ENCODE peak calls at places on chromosomes 7 and 10, in five cellular contexts. K is A172; X is GM19239; G is activated CD4-positive, CD25-positive, alpha-beta regulatory T cell; T is kidney glomerular epithelial cell. Y is an unnamed sample.

GRCh38 chr10:61329854-61330253 is 123.3 kb downstream of the TMEM26 start:
- DNase-seq in T (no peak), G (no peak), X (no peak), K (no peak), Y (no peak)

GRCh38 chr7:32290015-32290414 is 200.2 kb downstream of the LSM5 start:
- DNase-seq in K (no peak), X (no peak), T (no peak), G (no peak), Y (no peak)

GRCh38 chr7:99380823-99381663 is 6.5 kb downstream of the ARPC1B start:
- DNase-seq in T (no peak), X (peak), G (peak), K (peak), Y (peak)

GRCh38 chr7:15113752-15114151 is 211.2 kb upstream of the DGKB start:
- DNase-seq in T (no peak), X (no peak), K (no peak), G (no peak), Y (no peak)

GRCh38 chr10:126432507-126432906 is 44.2 kb upstream of the ADAM12 start:
- DNase-seq in K (no peak), T (no peak), X (no peak), G (no peak), Y (no peak)

GRCh38 chr10:24790599-24790998 is 66.9 kb upstream of the ARHGAP21 start:
- DNase-seq in T (no peak), X (no peak), K (no peak), G (no peak), Y (no peak)

GRCh38 chr7:55026086-55026790 is 7.4 kb downstream of the EGFR start:
- DNase-seq in G (no peak), T (no peak), K (no peak), X (no peak), Y (no peak)

GRCh38 chr7:98603010-98603777 is 13.9 kb upstream of the NPTX2 start:
- DNase-seq in T (no peak), K (no peak), G (no peak), X (no peak), Y (no peak)

GRCh38 chr10:49512121-49512809 is 26.7 kb downstream of the ERCC6 start:
- DNase-seq in X (peak), G (no peak), K (peak), T (peak), Y (peak)

GRCh38 chr10:75018233-75018632 is 93.2 kb upstream of the SAMD8 start:
- DNase-seq in K (no peak), G (no peak), X (no peak), T (no peak), Y (no peak)

GRCh38 chr7:108261560-108262255 is 131.5 kb upstream of the LAMB4 start:
- DNase-seq in T (no peak), X (no peak), G (no peak), K (no peak), Y (peak)

GRCh38 chr10:79102056-79102874 is 33.5 kb downstream of the ZMIZ1 start:
- DNase-seq in G (no peak), K (peak), X (no peak), T (peak), Y (peak)

GRCh38 chr7:46999866-47000265 is 582.0 kb downstream of the TNS3 start:
- DNase-seq in G (no peak), X (no peak), T (no peak), K (no peak), Y (no peak)

GRCh38 chr7:73977626-73978618 is 50.1 kb upstream of the ELN start:
- DNase-seq in X (no peak), T (no peak), K (no peak), G (no peak), Y (no peak)

GRCh38 chr7:79593819-79594218 is 140.4 kb upstream of the MAGI2 start:
- DNase-seq in G (no peak), X (no peak), K (no peak), T (peak), Y (peak)

GRCh38 chr7:6443372-6443941 is 4.3 kb downstream of the DAGLB start:
- DNase-seq in X (no peak), G (no peak), T (peak), K (peak), Y (peak)

GRCh38 chr10:97454330-97455036 is 8.5 kb downstream of the ZDHHC16 start:
- DNase-seq in X (no peak), K (no peak), T (no peak), G (no peak), Y (no peak)

GRCh38 chr10:119724630-119725549 is 960 bp upstream of the INPP5F start:
- DNase-seq in K (no peak), T (peak), G (no peak), X (peak), Y (peak)

GRCh38 chr7:96303686-96304443 is 18.0 kb downstream of the SLC25A13 start:
- DNase-seq in X (no peak), T (peak), G (no peak), K (peak), Y (peak)

GRCh38 chr7:77797734-77798393 is 370 bp downstream of the TMEM60 start:
- DNase-seq in K (no peak), T (no peak), G (no peak), X (no peak), Y (no peak)

GRCh38 chr7:28346972-28347371 is 65.3 kb upstream of the CREB5 start:
- DNase-seq in X (no peak), T (no peak), K (no peak), G (no peak), Y (no peak)

Y was measured in Caki2.